ENCODE peak calls at places on chromosomes 5 and 9, in six cellular contexts. One of them, this sample, is unnamed. For H3K4me1, the result is how much of the 10 kb centered on the place peaks cover.

GRCh38 chr9:71736236-71736635 is 32.1 kb downstream of the CEMIP2 start:
- DNase-seq in transverse colon: no peak
- DNase-seq in adrenal gland: no peak
- DNase-seq in A549: no peak
- DNase-seq in thyroid gland: no peak
- DNase-seq in ovary: no peak
- DNase-seq in this sample: no peak

GRCh38 chr9:130453487-130453886 is 8.7 kb downstream of the ASS1 start:
- DNase-seq in thyroid gland: peak
- DNase-seq in A549: no peak
- DNase-seq in ovary: peak
- DNase-seq in adrenal gland: peak
- DNase-seq in transverse colon: peak
- DNase-seq in this sample: peak

GRCh38 chr5:137833463-137833862 is 34.2 kb upstream of the MYOT start:
- DNase-seq in ovary: no peak
- DNase-seq in transverse colon: no peak
- DNase-seq in A549: peak
- DNase-seq in thyroid gland: no peak
- DNase-seq in adrenal gland: peak
- DNase-seq in this sample: no peak

GRCh38 chr9:132622144-132622543 is 39.7 kb downstream of the BARHL1 start:
- DNase-seq in adrenal gland: no peak
- DNase-seq in ovary: no peak
- DNase-seq in A549: no peak
- DNase-seq in thyroid gland: peak
- DNase-seq in transverse colon: no peak
- DNase-seq in this sample: no peak

GRCh38 chr5:178131446-178131996 is 707 bp downstream of the RMND5B start:
- DNase-seq in transverse colon: no peak
- DNase-seq in A549: no peak
- DNase-seq in ovary: no peak
- DNase-seq in adrenal gland: no peak
- DNase-seq in thyroid gland: no peak
- DNase-seq in this sample: no peak

GRCh38 chr5:122315511-122315910 is 3.5 kb downstream of the SNCAIP start:
- DNase-seq in adrenal gland: no peak
- DNase-seq in A549: no peak
- DNase-seq in ovary: no peak
- DNase-seq in thyroid gland: no peak
- DNase-seq in transverse colon: no peak
- DNase-seq in this sample: no peak

GRCh38 chr5:78705826-78706225 is 57.3 kb upstream of the LHFPL2 start:
- DNase-seq in ovary: no peak
- DNase-seq in adrenal gland: no peak
- DNase-seq in thyroid gland: no peak
- DNase-seq in transverse colon: no peak
- DNase-seq in A549: no peak
- DNase-seq in this sample: no peak

GRCh38 chr9:91207889-91208651 is 153.6 kb downstream of the AUH start:
- DNase-seq in A549: no peak
- DNase-seq in ovary: no peak
- DNase-seq in thyroid gland: no peak
- DNase-seq in transverse colon: no peak
- DNase-seq in adrenal gland: no peak
- DNase-seq in this sample: no peak

GRCh38 chr5:178581621-178582020 is 8.6 kb downstream of the COL23A1 start:
- DNase-seq in adrenal gland: no peak
- DNase-seq in ovary: no peak
- DNase-seq in thyroid gland: no peak
- DNase-seq in transverse colon: no peak
- DNase-seq in A549: no peak
- DNase-seq in this sample: no peak

GRCh38 chr5:15383469-15383868 is 116.5 kb upstream of the FBXL7 start:
- DNase-seq in A549: peak
- DNase-seq in adrenal gland: no peak
- DNase-seq in transverse colon: no peak
- DNase-seq in thyroid gland: no peak
- DNase-seq in ovary: no peak
- DNase-seq in this sample: no peak

GRCh38 chr9:34590376-34591090 is 1.0 kb upstream of the CNTFR start:
- DNase-seq in adrenal gland: no peak
- DNase-seq in transverse colon: peak
- DNase-seq in ovary: no peak
- DNase-seq in A549: no peak
- DNase-seq in thyroid gland: no peak
- DNase-seq in this sample: peak

GRCh38 chr5:111937091-111937490 is 180.1 kb upstream of the NREP start:
- DNase-seq in ovary: no peak
- DNase-seq in adrenal gland: no peak
- DNase-seq in transverse colon: no peak
- DNase-seq in thyroid gland: no peak
- DNase-seq in A549: no peak
- DNase-seq in this sample: no peak

GRCh38 chr5:64854855-64855254 is 86.1 kb downstream of the CWC27 start:
- DNase-seq in adrenal gland: no peak
- DNase-seq in thyroid gland: no peak
- DNase-seq in transverse colon: no peak
- DNase-seq in ovary: no peak
- DNase-seq in A549: no peak
- DNase-seq in this sample: no peak

GRCh38 chr9:130604295-130604694 is 24.9 kb downstream of the FUBP3 start:
- DNase-seq in adrenal gland: no peak
- DNase-seq in thyroid gland: no peak
- DNase-seq in transverse colon: no peak
- DNase-seq in A549: no peak
- DNase-seq in ovary: no peak
- DNase-seq in this sample: no peak

GRCh38 chr5:142109356-142110045 is 922 bp downstream of the NDFIP1 start:
- DNase-seq in adrenal gland: peak
- DNase-seq in A549: peak
- DNase-seq in ovary: peak
- DNase-seq in thyroid gland: no peak
- DNase-seq in transverse colon: peak
- DNase-seq in this sample: peak

GRCh38 chr5:168295574-168296201 is 4.2 kb downstream of the WWC1 start:
- DNase-seq in ovary: no peak
- DNase-seq in thyroid gland: peak
- DNase-seq in A549: peak
- DNase-seq in adrenal gland: no peak
- DNase-seq in transverse colon: no peak
- DNase-seq in this sample: no peak

GRCh38 chr9:117187498-117187897 is 227.4 kb downstream of the ASTN2 start:
- DNase-seq in thyroid gland: no peak
- DNase-seq in transverse colon: no peak
- DNase-seq in ovary: no peak
- DNase-seq in A549: no peak
- DNase-seq in adrenal gland: no peak
- DNase-seq in this sample: no peak

GRCh38 chr5:60510049-60510448 is 189.9 kb downstream of the DEPDC1B start:
- DNase-seq in adrenal gland: no peak
- DNase-seq in ovary: no peak
- DNase-seq in thyroid gland: no peak
- DNase-seq in transverse colon: no peak
- DNase-seq in A549: no peak
- DNase-seq in this sample: no peak

GRCh38 chr5:172045315-172045632 is 38.8 kb upstream of the FBXW11 start:
- DNase-seq in A549: no peak
- DNase-seq in ovary: no peak
- DNase-seq in adrenal gland: no peak
- DNase-seq in thyroid gland: no peak
- DNase-seq in transverse colon: no peak
- DNase-seq in this sample: no peak

GRCh38 chr5:153209016-153209415 is 281.5 kb upstream of the GRIA1 start:
- DNase-seq in thyroid gland: no peak
- DNase-seq in adrenal gland: no peak
- DNase-seq in A549: no peak
- DNase-seq in ovary: no peak
- DNase-seq in transverse colon: no peak
- DNase-seq in this sample: no peak

GRCh38 chr5:57495285-57495684 is 12.7 kb upstream of the ACTBL2 start:
- DNase-seq in transverse colon: peak
- DNase-seq in thyroid gland: no peak
- DNase-seq in adrenal gland: no peak
- DNase-seq in ovary: no peak
- DNase-seq in A549: no peak
- DNase-seq in this sample: no peak

GRCh38 chr5:97797994-97798451 is 615.0 kb upstream of the RIOK2 start:
- DNase-seq in adrenal gland: no peak
- DNase-seq in thyroid gland: no peak
- DNase-seq in transverse colon: no peak
- DNase-seq in ovary: no peak
- DNase-seq in A549: no peak
- DNase-seq in this sample: no peak

GRCh38 chr5:34709861-34710673 is 53.9 kb downstream of the RAI14 start:
- DNase-seq in thyroid gland: no peak
- DNase-seq in ovary: no peak
- DNase-seq in A549: no peak
- DNase-seq in transverse colon: no peak
- DNase-seq in adrenal gland: no peak
- DNase-seq in this sample: no peak

GRCh38 chr5:34707451-34708107 is 51.5 kb downstream of the RAI14 start:
- DNase-seq in A549: no peak
- DNase-seq in transverse colon: no peak
- DNase-seq in adrenal gland: no peak
- DNase-seq in thyroid gland: no peak
- DNase-seq in ovary: no peak
- DNase-seq in this sample: no peak

GRCh38 chr5:34708777-34709176 is 52.6 kb downstream of the RAI14 start:
- DNase-seq in transverse colon: no peak
- DNase-seq in ovary: no peak
- DNase-seq in thyroid gland: no peak
- DNase-seq in adrenal gland: no peak
- DNase-seq in A549: no peak
- DNase-seq in this sample: no peak

GRCh38 chr5:34703767-34704324 is 47.7 kb downstream of the RAI14 start:
- DNase-seq in ovary: no peak
- DNase-seq in adrenal gland: no peak
- DNase-seq in thyroid gland: no peak
- DNase-seq in transverse colon: no peak
- DNase-seq in A549: no peak
- DNase-seq in this sample: no peak

DNA sequence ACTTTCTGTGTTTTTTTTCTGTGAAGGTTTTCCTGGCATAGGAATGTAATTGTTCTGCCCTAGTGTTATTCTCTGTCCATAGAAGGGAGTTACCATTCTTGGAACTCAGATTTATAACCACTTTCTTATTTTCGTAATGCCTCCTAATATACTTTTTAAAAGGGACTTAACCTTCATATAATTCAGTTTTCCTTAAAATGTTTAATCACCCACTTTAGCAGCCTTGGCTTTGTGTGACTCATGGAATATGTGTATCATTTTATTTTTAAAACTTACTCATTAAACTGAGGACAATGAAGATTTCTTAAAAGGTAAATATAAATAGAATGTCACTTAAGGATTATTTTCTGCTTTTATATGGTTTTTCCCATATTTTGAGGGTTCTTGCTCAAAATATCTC is 50.0 kb downstream of the RAI14 start:
- DNase-seq in thyroid gland: no peak
- DNase-seq in ovary: no peak
- DNase-seq in adrenal gland: no peak
- DNase-seq in transverse colon: no peak
- DNase-seq in A549: no peak
- DNase-seq in this sample: no peak
- H3K4me3 ChIP-seq in thyroid gland: no peak
- H3K4me3 ChIP-seq in ovary: no peak
- H3K4me3 ChIP-seq in adrenal gland: no peak
- H3K4me3 ChIP-seq in transverse colon: no peak
- H3K4me3 ChIP-seq in A549: no peak
- H3K4me3 ChIP-seq in this sample: no peak

GRCh38 chr9:90001756-90002155 is 396.9 kb downstream of the GADD45G start:
- DNase-seq in adrenal gland: no peak
- DNase-seq in ovary: no peak
- DNase-seq in A549: no peak
- DNase-seq in thyroid gland: no peak
- DNase-seq in transverse colon: no peak
- DNase-seq in this sample: no peak
- H3K4me1 ChIP-seq in adrenal gland: half or more
- H3K4me1 ChIP-seq in ovary: under half
- H3K4me1 ChIP-seq in A549: under half
- H3K4me1 ChIP-seq in thyroid gland: under half
- H3K4me1 ChIP-seq in transverse colon: half or more
- H3K4me1 ChIP-seq in this sample: under half

GRCh38 chr9:19495186-19496028 is 86.6 kb downstream of the ACER2 start:
- DNase-seq in thyroid gland: no peak
- DNase-seq in ovary: no peak
- DNase-seq in A549: no peak
- DNase-seq in adrenal gland: no peak
- DNase-seq in transverse colon: no peak
- DNase-seq in this sample: no peak
- TF ChIP-seq POLR2A in thyroid gland: no peak
- TF ChIP-seq POLR2A in ovary: no peak
- TF ChIP-seq POLR2A in A549: no peak
- TF ChIP-seq POLR2A in adrenal gland: no peak
- TF ChIP-seq POLR2A in transverse colon: no peak
- TF ChIP-seq POLR2A in this sample: no peak

GRCh38 chr5:75108515-75108914 is 56.2 kb upstream of the GCNT4 start:
- DNase-seq in transverse colon: no peak
- DNase-seq in adrenal gland: no peak
- DNase-seq in A549: no peak
- DNase-seq in ovary: no peak
- DNase-seq in thyroid gland: no peak
- DNase-seq in this sample: no peak
- H3K4me3 ChIP-seq in transverse colon: no peak
- H3K4me3 ChIP-seq in adrenal gland: no peak
- H3K4me3 ChIP-seq in A549: no peak
- H3K4me3 ChIP-seq in ovary: no peak
- H3K4me3 ChIP-seq in thyroid gland: no peak
- H3K4me3 ChIP-seq in this sample: no peak

This sample was measured in Peyer's patch.